ENCODE peak calls at places on chromosomes 12 and 14, in four cellular contexts. Z, M, O and V are unnamed samples.

GRCh38 chr12:27840229-27840999 is 60.4 kb upstream of the MANSC4 start:
- DNase-seq in Z (no peak), M (no peak), O (no peak), V (no peak)

GRCh38 chr12:128388461-128388921 is 121.5 kb downstream of the TMEM132C start:
- DNase-seq in Z (no peak), M (no peak), O (no peak), V (no peak)

GRCh38 chr12:127625372-127625771 is 641.6 kb upstream of the TMEM132C start:
- DNase-seq in Z (no peak), M (no peak), O (no peak), V (no peak)

GRCh38 chr14:101022121-101022520 is 118.6 kb upstream of the RTL1 start:
- DNase-seq in Z (no peak), M (no peak), O (no peak), V (no peak)

GRCh38 chr14:102945346-102946130 is 23.1 kb downstream of the AMN start:
- DNase-seq in Z (no peak), M (no peak), O (no peak), V (no peak)

GRCh38 chr12:46492471-46493351 is 120.1 kb upstream of the SLC38A2 start:
- DNase-seq in Z (no peak), M (no peak), O (no peak), V (no peak)

GRCh38 chr14:93727039-93727740 is 61.1 kb downstream of the PRIMA1 start:
- DNase-seq in Z (no peak), M (no peak), O (no peak), V (no peak)

GRCh38 chr14:31336646-31337045 is 83.7 kb downstream of the HEATR5A start:
- DNase-seq in Z (no peak), M (no peak), O (no peak), V (no peak)

GRCh38 chr12:5498081-5498480 is 66.2 kb downstream of the NTF3 start:
- DNase-seq in Z (no peak), M (no peak), O (no peak), V (no peak)

GRCh38 chr14:42884100-42884499 is 1277.4 kb downstream of the LRFN5 start:
- DNase-seq in Z (no peak), M (peak; percentile 46), O (no peak), V (no peak)

GRCh38 chr12:95994476-95994875 is 1.7 kb downstream of the HAL start:
- DNase-seq in Z (no peak), M (no peak), O (no peak), V (no peak)